ENCODE peak calls at places on chromosomes 7 and 10, in six cellular contexts. One of them, this sample, is unnamed.
A peak's percentile ranks its signal among the peaks of the same experiment; 100 is the strongest.

GRCh38 chr7:105187302-105188169 is 173.5 kb downstream of the KMT2E start:
- DNase-seq in tibial nerve: no peak
- DNase-seq in body of pancreas: peak; percentile 28
- DNase-seq in suprapubic skin: no peak
- DNase-seq in heart left ventricle: no peak
- DNase-seq in A549: no peak
- DNase-seq in this sample: no peak

GRCh38 chr7:156966387-156966786 is 16.9 kb downstream of the NOM1 start:
- DNase-seq in heart left ventricle: no peak
- DNase-seq in suprapubic skin: no peak
- DNase-seq in A549: no peak
- DNase-seq in tibial nerve: no peak
- DNase-seq in body of pancreas: no peak
- DNase-seq in this sample: no peak

GRCh38 chr10:91198781-91199180 is 21.7 kb upstream of the PCGF5 start:
- DNase-seq in tibial nerve: no peak
- DNase-seq in A549: no peak
- DNase-seq in heart left ventricle: no peak
- DNase-seq in body of pancreas: no peak
- DNase-seq in suprapubic skin: no peak
- DNase-seq in this sample: no peak

GRCh38 chr7:142809671-142810070 is 38.9 kb downstream of the PRSS2 start:
- DNase-seq in tibial nerve: no peak
- DNase-seq in heart left ventricle: no peak
- DNase-seq in A549: no peak
- DNase-seq in body of pancreas: no peak
- DNase-seq in suprapubic skin: no peak
- DNase-seq in this sample: no peak

GRCh38 chr7:41881313-41882130 is 178.6 kb upstream of the INHBA start:
- DNase-seq in body of pancreas: peak; percentile 11
- DNase-seq in tibial nerve: no peak
- DNase-seq in heart left ventricle: peak; percentile 36
- DNase-seq in A549: no peak
- DNase-seq in suprapubic skin: no peak
- DNase-seq in this sample: no peak

GRCh38 chr7:156445997-156446761 is 194.4 kb upstream of the RNF32 start:
- DNase-seq in A549: no peak
- DNase-seq in body of pancreas: no peak
- DNase-seq in suprapubic skin: no peak
- DNase-seq in tibial nerve: no peak
- DNase-seq in heart left ventricle: no peak
- DNase-seq in this sample: no peak

GRCh38 chr7:88485811-88486210 is 179.1 kb upstream of the STEAP4 start:
- DNase-seq in body of pancreas: no peak
- DNase-seq in tibial nerve: no peak
- DNase-seq in heart left ventricle: no peak
- DNase-seq in A549: no peak
- DNase-seq in suprapubic skin: no peak
- DNase-seq in this sample: no peak

GRCh38 chr7:32153006-32153405 is 82.8 kb upstream of the PDE1C start:
- DNase-seq in heart left ventricle: no peak
- DNase-seq in A549: no peak
- DNase-seq in body of pancreas: no peak
- DNase-seq in tibial nerve: no peak
- DNase-seq in suprapubic skin: no peak
- DNase-seq in this sample: no peak

GRCh38 chr10:36254191-36254590 is 612.1 kb upstream of the FZD8 start:
- DNase-seq in suprapubic skin: no peak
- DNase-seq in heart left ventricle: peak; percentile 72
- DNase-seq in tibial nerve: peak; percentile 80
- DNase-seq in A549: no peak
- DNase-seq in body of pancreas: peak; percentile 57
- DNase-seq in this sample: no peak

GRCh38 chr10:74238031-74238431 is 87.0 kb downstream of the ADK start:
- DNase-seq in heart left ventricle: no peak
- DNase-seq in tibial nerve: no peak
- DNase-seq in suprapubic skin: no peak
- DNase-seq in body of pancreas: peak; percentile 46
- DNase-seq in A549: no peak
- DNase-seq in this sample: no peak

GRCh38 chr10:33731322-33731721 is 396.9 kb upstream of the NRP1 start:
- DNase-seq in body of pancreas: no peak
- DNase-seq in A549: no peak
- DNase-seq in suprapubic skin: no peak
- DNase-seq in heart left ventricle: no peak
- DNase-seq in tibial nerve: no peak
- DNase-seq in this sample: no peak

GRCh38 chr7:45564886-45565455 is 9.2 kb upstream of the ADCY1 start:
- DNase-seq in suprapubic skin: no peak
- DNase-seq in A549: no peak
- DNase-seq in body of pancreas: no peak
- DNase-seq in tibial nerve: no peak
- DNase-seq in heart left ventricle: no peak
- DNase-seq in this sample: no peak

GRCh38 chr7:35676211-35676610 is 18.7 kb downstream of the HERPUD2 start:
- DNase-seq in A549: no peak
- DNase-seq in heart left ventricle: no peak
- DNase-seq in body of pancreas: no peak
- DNase-seq in suprapubic skin: no peak
- DNase-seq in tibial nerve: no peak
- DNase-seq in this sample: no peak

GRCh38 chr7:97460433-97460832 is 271.5 kb upstream of the TAC1 start:
- DNase-seq in suprapubic skin: no peak
- DNase-seq in heart left ventricle: no peak
- DNase-seq in A549: no peak
- DNase-seq in body of pancreas: no peak
- DNase-seq in tibial nerve: no peak
- DNase-seq in this sample: no peak

GRCh38 chr7:119175916-119176627 is 951.6 kb downstream of the ANKRD7 start:
- DNase-seq in body of pancreas: peak; percentile 55
- DNase-seq in tibial nerve: no peak
- DNase-seq in suprapubic skin: no peak
- DNase-seq in A549: peak; percentile 2
- DNase-seq in heart left ventricle: no peak
- DNase-seq in this sample: peak; percentile 17

GRCh38 chr7:140062118-140062527 is 628 bp downstream of the PARP12 start:
- DNase-seq in suprapubic skin: no peak
- DNase-seq in heart left ventricle: no peak
- DNase-seq in A549: no peak
- DNase-seq in body of pancreas: peak; percentile 47
- DNase-seq in tibial nerve: no peak
- DNase-seq in this sample: no peak

GRCh38 chr10:12709516-12709915 is 292.0 kb downstream of the CCDC3 start:
- DNase-seq in heart left ventricle: no peak
- DNase-seq in tibial nerve: no peak
- DNase-seq in suprapubic skin: no peak
- DNase-seq in body of pancreas: no peak
- DNase-seq in A549: peak; percentile 40
- DNase-seq in this sample: no peak

GRCh38 chr10:114526497-114527238 is 122.4 kb upstream of the AFAP1L2 start:
- DNase-seq in body of pancreas: peak; percentile 79
- DNase-seq in suprapubic skin: peak; percentile 87
- DNase-seq in A549: peak; percentile 96
- DNase-seq in tibial nerve: peak; percentile 68
- DNase-seq in heart left ventricle: peak; percentile 67
- DNase-seq in this sample: peak; percentile 38

GRCh38 chr7:10579561-10579960 is 394.1 kb upstream of the PHF14 start:
- DNase-seq in tibial nerve: no peak
- DNase-seq in body of pancreas: no peak
- DNase-seq in heart left ventricle: no peak
- DNase-seq in suprapubic skin: no peak
- DNase-seq in A549: no peak
- DNase-seq in this sample: no peak

GRCh38 chr7:152735443-152736004 is 24.0 kb upstream of the ACTR3B start:
- DNase-seq in tibial nerve: no peak
- DNase-seq in body of pancreas: no peak
- DNase-seq in heart left ventricle: no peak
- DNase-seq in suprapubic skin: no peak
- DNase-seq in A549: no peak
- DNase-seq in this sample: no peak

GRCh38 chr10:98314577-98315284 is 46.7 kb upstream of the LOXL4 start:
- DNase-seq in suprapubic skin: peak; percentile 89
- DNase-seq in tibial nerve: peak; percentile 20
- DNase-seq in body of pancreas: no peak
- DNase-seq in A549: no peak
- DNase-seq in heart left ventricle: no peak
- DNase-seq in this sample: no peak

GRCh38 chr10:121244791-121245190 is 353.5 kb downstream of the FGFR2 start:
- DNase-seq in tibial nerve: no peak
- DNase-seq in heart left ventricle: no peak
- DNase-seq in A549: no peak
- DNase-seq in suprapubic skin: no peak
- DNase-seq in body of pancreas: no peak
- DNase-seq in this sample: no peak

GRCh38 chr10:110700947-110701617 is 56.9 kb downstream of the RBM20 start:
- DNase-seq in body of pancreas: no peak
- DNase-seq in heart left ventricle: no peak
- DNase-seq in suprapubic skin: no peak
- DNase-seq in A549: no peak
- DNase-seq in tibial nerve: no peak
- DNase-seq in this sample: no peak

GRCh38 chr7:100158229-100159098 is at the start of gene TRAPPC14:
- DNase-seq in tibial nerve: peak; percentile 81
- DNase-seq in body of pancreas: peak; percentile 94
- DNase-seq in suprapubic skin: peak; percentile 96
- DNase-seq in heart left ventricle: peak; percentile 92
- DNase-seq in A549: peak; percentile 98
- DNase-seq in this sample: peak; percentile 93

GRCh38 chr7:134515569-134516468 is 11.5 kb upstream of the AKR1B10 start:
- DNase-seq in A549: peak; percentile 81
- DNase-seq in heart left ventricle: no peak
- DNase-seq in suprapubic skin: no peak
- DNase-seq in body of pancreas: no peak
- DNase-seq in tibial nerve: no peak
- DNase-seq in this sample: peak; percentile 42

GRCh38 chr10:71747808-71748523 is 25.4 kb downstream of the VSIR start:
- DNase-seq in suprapubic skin: no peak
- DNase-seq in tibial nerve: no peak
- DNase-seq in A549: no peak
- DNase-seq in body of pancreas: no peak
- DNase-seq in heart left ventricle: no peak
- DNase-seq in this sample: no peak

GRCh38 chr10:86349474-86349873 is 17.1 kb downstream of the GRID1 start:
- DNase-seq in heart left ventricle: no peak
- DNase-seq in tibial nerve: no peak
- DNase-seq in A549: peak; percentile 52
- DNase-seq in suprapubic skin: peak; percentile 13
- DNase-seq in body of pancreas: no peak
- DNase-seq in this sample: no peak

GRCh38 chr7:70377957-70378356 is 754.0 kb upstream of the GALNT17 start:
- DNase-seq in heart left ventricle: no peak
- DNase-seq in tibial nerve: no peak
- DNase-seq in body of pancreas: no peak
- DNase-seq in suprapubic skin: no peak
- DNase-seq in A549: no peak
- DNase-seq in this sample: no peak

GRCh38 chr10:79298403-79299244 is 48.6 kb upstream of the PPIF start:
- DNase-seq in tibial nerve: no peak
- DNase-seq in body of pancreas: no peak
- DNase-seq in A549: peak; percentile 87
- DNase-seq in heart left ventricle: no peak
- DNase-seq in suprapubic skin: no peak
- DNase-seq in this sample: peak; percentile 99

GRCh38 chr7:159143780-159144755 is 599 bp downstream of the VIPR2 start:
- DNase-seq in tibial nerve: no peak
- DNase-seq in heart left ventricle: no peak
- DNase-seq in body of pancreas: peak; percentile 53
- DNase-seq in suprapubic skin: no peak
- DNase-seq in A549: no peak
- DNase-seq in this sample: no peak

GRCh38 chr7:1298051-1298937 is 65.6 kb downstream of the UNCX start:
- DNase-seq in suprapubic skin: no peak
- DNase-seq in tibial nerve: no peak
- DNase-seq in heart left ventricle: no peak
- DNase-seq in A549: no peak
- DNase-seq in body of pancreas: no peak
- DNase-seq in this sample: no peak

GRCh38 chr7:151631149-151631967 is 111.7 kb upstream of the RHEB start:
- DNase-seq in heart left ventricle: no peak
- DNase-seq in A549: peak; percentile 32
- DNase-seq in suprapubic skin: no peak
- DNase-seq in body of pancreas: no peak
- DNase-seq in tibial nerve: no peak
- DNase-seq in this sample: no peak
- TF ChIP-seq POLR2A in heart left ventricle: no peak
- TF ChIP-seq POLR2A in A549: no peak
- TF ChIP-seq POLR2A in suprapubic skin: no peak
- TF ChIP-seq POLR2A in body of pancreas: no peak
- TF ChIP-seq POLR2A in tibial nerve: no peak
- TF ChIP-seq POLR2A in this sample: no peak

GRCh38 chr10:123149162-123149567 is 1.2 kb downstream of the HMX2 start:
- DNase-seq in tibial nerve: no peak
- DNase-seq in A549: no peak
- DNase-seq in body of pancreas: no peak
- DNase-seq in suprapubic skin: no peak
- DNase-seq in heart left ventricle: no peak
- DNase-seq in this sample: no peak

GRCh38 chr10:123147635-123148413 is at the start of gene HMX2:
- DNase-seq in heart left ventricle: no peak
- DNase-seq in A549: no peak
- DNase-seq in suprapubic skin: no peak
- DNase-seq in body of pancreas: no peak
- DNase-seq in tibial nerve: no peak
- DNase-seq in this sample: no peak

GRCh38 chr10:123146892-123147634 is 873 bp upstream of the HMX2 start:
- DNase-seq in body of pancreas: no peak
- DNase-seq in tibial nerve: no peak
- DNase-seq in A549: no peak
- DNase-seq in heart left ventricle: no peak
- DNase-seq in suprapubic skin: no peak
- DNase-seq in this sample: no peak

GRCh38 chr10:123149568-123150228 is 1.8 kb downstream of the HMX2 start:
- DNase-seq in heart left ventricle: no peak
- DNase-seq in tibial nerve: no peak
- DNase-seq in body of pancreas: peak; percentile 31
- DNase-seq in A549: no peak
- DNase-seq in suprapubic skin: no peak
- DNase-seq in this sample: no peak

GRCh38 chr10:123148414-123149161 is 652 bp downstream of the HMX2 start:
- DNase-seq in heart left ventricle: no peak
- DNase-seq in suprapubic skin: no peak
- DNase-seq in body of pancreas: no peak
- DNase-seq in A549: no peak
- DNase-seq in tibial nerve: no peak
- DNase-seq in this sample: no peak
- TF ChIP-seq POLR2A in heart left ventricle: no peak
- TF ChIP-seq POLR2A in suprapubic skin: no peak
- TF ChIP-seq POLR2A in body of pancreas: no peak
- TF ChIP-seq POLR2A in A549: no peak
- TF ChIP-seq POLR2A in tibial nerve: no peak
- TF ChIP-seq POLR2A in this sample: no peak

GRCh38 chr10:3774814-3775670 is 10.0 kb downstream of the KLF6 start:
- DNase-seq in A549: no peak
- DNase-seq in suprapubic skin: no peak
- DNase-seq in body of pancreas: no peak
- DNase-seq in tibial nerve: no peak
- DNase-seq in heart left ventricle: peak; percentile 51
- DNase-seq in this sample: no peak
- TF ChIP-seq POLR2A in A549: no peak
- TF ChIP-seq POLR2A in suprapubic skin: no peak
- TF ChIP-seq POLR2A in body of pancreas: peak; percentile 18
- TF ChIP-seq POLR2A in tibial nerve: no peak
- TF ChIP-seq POLR2A in heart left ventricle: peak; percentile 36
- TF ChIP-seq POLR2A in this sample: no peak

GRCh38 chr7:90709501-90710465 is 113.7 kb downstream of the CDK14 start:
- DNase-seq in suprapubic skin: no peak
- DNase-seq in tibial nerve: no peak
- DNase-seq in body of pancreas: peak; percentile 58
- DNase-seq in A549: no peak
- DNase-seq in heart left ventricle: no peak
- DNase-seq in this sample: no peak
- TF ChIP-seq POLR2A in suprapubic skin: no peak
- TF ChIP-seq POLR2A in tibial nerve: no peak
- TF ChIP-seq POLR2A in body of pancreas: peak; percentile 29
- TF ChIP-seq POLR2A in A549: no peak
- TF ChIP-seq POLR2A in heart left ventricle: no peak
- TF ChIP-seq POLR2A in this sample: no peak

This sample was measured in H54.